ENCODE peak calls at places on chromosomes 2 and 18, in five cellular contexts. One of them, this sample, is unnamed.

GRCh38 chr2:134366359-134366758 is 112.5 kb downstream of the MGAT5 start:
- DNase-seq in fibroblast of pulmonary artery: no peak
- DNase-seq in NT2/D1: no peak
- DNase-seq in DMS79 treated with DMSO at 0.1 percent for 48 hours: no peak
- DNase-seq in central memory CD4-positive, alpha-beta T cell: no peak
- DNase-seq in this sample: no peak

GRCh38 chr2:238727585-238728321 is 120.1 kb upstream of the TWIST2 start:
- DNase-seq in fibroblast of pulmonary artery: peak
- DNase-seq in NT2/D1: no peak
- DNase-seq in DMS79 treated with DMSO at 0.1 percent for 48 hours: no peak
- DNase-seq in central memory CD4-positive, alpha-beta T cell: no peak
- DNase-seq in this sample: no peak

GRCh38 chr2:127022817-127023216 is 84.1 kb downstream of the BIN1 start:
- DNase-seq in fibroblast of pulmonary artery: no peak
- DNase-seq in NT2/D1: no peak
- DNase-seq in DMS79 treated with DMSO at 0.1 percent for 48 hours: no peak
- DNase-seq in central memory CD4-positive, alpha-beta T cell: no peak
- DNase-seq in this sample: no peak

GRCh38 chr2:86078801-86079545 is 26.7 kb downstream of the POLR1A start:
- DNase-seq in fibroblast of pulmonary artery: peak
- DNase-seq in NT2/D1: no peak
- DNase-seq in DMS79 treated with DMSO at 0.1 percent for 48 hours: peak
- DNase-seq in central memory CD4-positive, alpha-beta T cell: peak
- DNase-seq in this sample: peak

GRCh38 chr2:61177727-61178549 is 15.9 kb downstream of the C2orf74 start:
- DNase-seq in fibroblast of pulmonary artery: peak
- DNase-seq in NT2/D1: no peak
- DNase-seq in DMS79 treated with DMSO at 0.1 percent for 48 hours: peak
- DNase-seq in central memory CD4-positive, alpha-beta T cell: peak
- DNase-seq in this sample: no peak

GRCh38 chr2:7377861-7378569 is 460.8 kb downstream of the RNF144A start:
- DNase-seq in fibroblast of pulmonary artery: no peak
- DNase-seq in NT2/D1: peak
- DNase-seq in DMS79 treated with DMSO at 0.1 percent for 48 hours: peak
- DNase-seq in central memory CD4-positive, alpha-beta T cell: no peak
- DNase-seq in this sample: no peak

GRCh38 chr2:163878718-163879117 is 142.9 kb upstream of the FIGN start:
- DNase-seq in fibroblast of pulmonary artery: peak
- DNase-seq in NT2/D1: peak
- DNase-seq in DMS79 treated with DMSO at 0.1 percent for 48 hours: no peak
- DNase-seq in central memory CD4-positive, alpha-beta T cell: no peak
- DNase-seq in this sample: peak

GRCh38 chr2:41194235-41194634 is 742.3 kb upstream of the SLC8A1 start:
- DNase-seq in fibroblast of pulmonary artery: peak
- DNase-seq in NT2/D1: no peak
- DNase-seq in DMS79 treated with DMSO at 0.1 percent for 48 hours: no peak
- DNase-seq in central memory CD4-positive, alpha-beta T cell: no peak
- DNase-seq in this sample: peak

GRCh38 chr2:47043142-47043890 is 111.8 kb downstream of the STPG4 start:
- DNase-seq in fibroblast of pulmonary artery: peak
- DNase-seq in NT2/D1: no peak
- DNase-seq in DMS79 treated with DMSO at 0.1 percent for 48 hours: peak
- DNase-seq in central memory CD4-positive, alpha-beta T cell: no peak
- DNase-seq in this sample: peak

GRCh38 chr2:222452422-222452950 is 28.1 kb downstream of the SGPP2 start:
- DNase-seq in fibroblast of pulmonary artery: no peak
- DNase-seq in NT2/D1: no peak
- DNase-seq in DMS79 treated with DMSO at 0.1 percent for 48 hours: no peak
- DNase-seq in central memory CD4-positive, alpha-beta T cell: no peak
- DNase-seq in this sample: no peak

GRCh38 chr2:210586381-210586780 is 30.0 kb downstream of the CPS1 start:
- DNase-seq in fibroblast of pulmonary artery: peak
- DNase-seq in NT2/D1: no peak
- DNase-seq in DMS79 treated with DMSO at 0.1 percent for 48 hours: no peak
- DNase-seq in central memory CD4-positive, alpha-beta T cell: no peak
- DNase-seq in this sample: peak

GRCh38 chr18:74370163-74370562 is 54.5 kb downstream of the C18orf63 start:
- DNase-seq in fibroblast of pulmonary artery: no peak
- DNase-seq in NT2/D1: no peak
- DNase-seq in DMS79 treated with DMSO at 0.1 percent for 48 hours: no peak
- DNase-seq in central memory CD4-positive, alpha-beta T cell: no peak
- DNase-seq in this sample: no peak

GRCh38 chr2:225479386-225479785 is 79.9 kb downstream of the NYAP2 start:
- DNase-seq in fibroblast of pulmonary artery: no peak
- DNase-seq in NT2/D1: no peak
- DNase-seq in DMS79 treated with DMSO at 0.1 percent for 48 hours: no peak
- DNase-seq in central memory CD4-positive, alpha-beta T cell: no peak
- DNase-seq in this sample: no peak

GRCh38 chr2:96663829-96664228 is 21.3 kb downstream of the FER1L5 start:
- DNase-seq in fibroblast of pulmonary artery: no peak
- DNase-seq in NT2/D1: no peak
- DNase-seq in DMS79 treated with DMSO at 0.1 percent for 48 hours: no peak
- DNase-seq in central memory CD4-positive, alpha-beta T cell: no peak
- DNase-seq in this sample: no peak

GRCh38 chr2:157792345-157793052 is 83.6 kb downstream of the ACVR1 start:
- DNase-seq in fibroblast of pulmonary artery: peak
- DNase-seq in NT2/D1: no peak
- DNase-seq in DMS79 treated with DMSO at 0.1 percent for 48 hours: no peak
- DNase-seq in central memory CD4-positive, alpha-beta T cell: no peak
- DNase-seq in this sample: peak

GRCh38 chr2:47654790-47655562 is 128.0 kb upstream of the MSH6 start:
- DNase-seq in fibroblast of pulmonary artery: no peak
- DNase-seq in NT2/D1: no peak
- DNase-seq in DMS79 treated with DMSO at 0.1 percent for 48 hours: peak
- DNase-seq in central memory CD4-positive, alpha-beta T cell: no peak
- DNase-seq in this sample: no peak

GRCh38 chr2:47503481-47504070 is 100.6 kb downstream of the MSH2 start:
- DNase-seq in fibroblast of pulmonary artery: no peak
- DNase-seq in NT2/D1: no peak
- DNase-seq in DMS79 treated with DMSO at 0.1 percent for 48 hours: no peak
- DNase-seq in central memory CD4-positive, alpha-beta T cell: no peak
- DNase-seq in this sample: no peak

GRCh38 chr2:119223521-119224390 is at the start of gene STEAP3:
- DNase-seq in fibroblast of pulmonary artery: peak
- DNase-seq in NT2/D1: peak
- DNase-seq in DMS79 treated with DMSO at 0.1 percent for 48 hours: peak
- DNase-seq in central memory CD4-positive, alpha-beta T cell: no peak
- DNase-seq in this sample: peak

GRCh38 chr18:36130039-36130831 is 536 bp downstream of the ELP2 start:
- DNase-seq in fibroblast of pulmonary artery: no peak
- DNase-seq in NT2/D1: no peak
- DNase-seq in DMS79 treated with DMSO at 0.1 percent for 48 hours: peak
- DNase-seq in central memory CD4-positive, alpha-beta T cell: no peak
- DNase-seq in this sample: no peak

GRCh38 chr2:8656160-8656641 is 25.7 kb upstream of the ID2 start:
- DNase-seq in fibroblast of pulmonary artery: no peak
- DNase-seq in NT2/D1: no peak
- DNase-seq in DMS79 treated with DMSO at 0.1 percent for 48 hours: no peak
- DNase-seq in central memory CD4-positive, alpha-beta T cell: no peak
- DNase-seq in this sample: no peak

GRCh38 chr2:27496357-27497287 is at the start of gene GCKR:
- DNase-seq in fibroblast of pulmonary artery: peak
- DNase-seq in NT2/D1: no peak
- DNase-seq in DMS79 treated with DMSO at 0.1 percent for 48 hours: no peak
- DNase-seq in central memory CD4-positive, alpha-beta T cell: no peak
- DNase-seq in this sample: no peak

GRCh38 chr2:107380912-107381311 is 445.8 kb upstream of the RGPD4 start:
- DNase-seq in fibroblast of pulmonary artery: no peak
- DNase-seq in NT2/D1: peak
- DNase-seq in DMS79 treated with DMSO at 0.1 percent for 48 hours: no peak
- DNase-seq in central memory CD4-positive, alpha-beta T cell: no peak
- DNase-seq in this sample: no peak

GRCh38 chr2:239819091-239819973 is 205.8 kb downstream of the NDUFA10 start:
- DNase-seq in fibroblast of pulmonary artery: no peak
- DNase-seq in NT2/D1: no peak
- DNase-seq in DMS79 treated with DMSO at 0.1 percent for 48 hours: no peak
- DNase-seq in central memory CD4-positive, alpha-beta T cell: no peak
- DNase-seq in this sample: no peak

GRCh38 chr18:31497711-31498449 is at the start of gene DSG2:
- DNase-seq in fibroblast of pulmonary artery: peak
- DNase-seq in NT2/D1: no peak
- DNase-seq in DMS79 treated with DMSO at 0.1 percent for 48 hours: peak
- DNase-seq in central memory CD4-positive, alpha-beta T cell: no peak
- DNase-seq in this sample: no peak

GRCh38 chr2:129381789-129382188 is 597.7 kb upstream of the RAB6C start:
- DNase-seq in fibroblast of pulmonary artery: no peak
- DNase-seq in NT2/D1: no peak
- DNase-seq in DMS79 treated with DMSO at 0.1 percent for 48 hours: no peak
- DNase-seq in central memory CD4-positive, alpha-beta T cell: no peak
- DNase-seq in this sample: no peak

GRCh38 chr18:46055841-46056240 is 16.2 kb downstream of the PSTPIP2 start:
- DNase-seq in fibroblast of pulmonary artery: no peak
- DNase-seq in NT2/D1: no peak
- DNase-seq in DMS79 treated with DMSO at 0.1 percent for 48 hours: no peak
- DNase-seq in central memory CD4-positive, alpha-beta T cell: no peak
- DNase-seq in this sample: no peak

GRCh38 chr2:1743396-1744150 is 742 bp downstream of the PXDN start:
- DNase-seq in fibroblast of pulmonary artery: peak
- DNase-seq in NT2/D1: no peak
- DNase-seq in DMS79 treated with DMSO at 0.1 percent for 48 hours: no peak
- DNase-seq in central memory CD4-positive, alpha-beta T cell: no peak
- DNase-seq in this sample: no peak

GRCh38 chr18:58635891-58636290 is 7.0 kb upstream of the ALPK2 start:
- DNase-seq in fibroblast of pulmonary artery: peak
- DNase-seq in NT2/D1: no peak
- DNase-seq in DMS79 treated with DMSO at 0.1 percent for 48 hours: no peak
- DNase-seq in central memory CD4-positive, alpha-beta T cell: no peak
- DNase-seq in this sample: peak